ENCODE peak calls at places on chromosome 2, in seven cellular contexts. One of them, this sample, is unnamed.

GRCh38 chr2:144412727-144413126 is 107.2 kb downstream of the ZEB2 start:
- DNase-seq in pancreas: no peak
- DNase-seq in effector memory CD8-positive, alpha-beta T cell: no peak
- DNase-seq in AG08395: no peak
- DNase-seq in NCI-H1048: no peak
- DNase-seq in neural crest cell: no peak
- DNase-seq in A549: no peak
- DNase-seq in this sample: peak

GRCh38 chr2:231648579-231649174 is 56.0 kb downstream of the TEX44 start:
- DNase-seq in NCI-H1048: no peak
- DNase-seq in pancreas: peak
- DNase-seq in effector memory CD8-positive, alpha-beta T cell: peak
- DNase-seq in neural crest cell: peak
- DNase-seq in AG08395: peak
- DNase-seq in A549: peak
- DNase-seq in this sample: no peak

GRCh38 chr2:43478423-43479086 is 117.3 kb downstream of the THADA start:
- DNase-seq in effector memory CD8-positive, alpha-beta T cell: no peak
- DNase-seq in AG08395: no peak
- DNase-seq in neural crest cell: no peak
- DNase-seq in NCI-H1048: no peak
- DNase-seq in pancreas: no peak
- DNase-seq in A549: no peak
- DNase-seq in this sample: no peak

GRCh38 chr2:42770288-42771131 is 6.6 kb upstream of the OXER1 start:
- DNase-seq in NCI-H1048: no peak
- DNase-seq in neural crest cell: peak
- DNase-seq in effector memory CD8-positive, alpha-beta T cell: no peak
- DNase-seq in pancreas: no peak
- DNase-seq in AG08395: peak
- DNase-seq in A549: peak
- DNase-seq in this sample: peak

GRCh38 chr2:141701610-141702009 is 429.2 kb downstream of the LRP1B start:
- DNase-seq in NCI-H1048: no peak
- DNase-seq in pancreas: no peak
- DNase-seq in neural crest cell: no peak
- DNase-seq in AG08395: no peak
- DNase-seq in effector memory CD8-positive, alpha-beta T cell: no peak
- DNase-seq in A549: no peak
- DNase-seq in this sample: no peak

GRCh38 chr2:150473767-150474166 is 13.7 kb downstream of the RND3 start:
- DNase-seq in effector memory CD8-positive, alpha-beta T cell: no peak
- DNase-seq in pancreas: no peak
- DNase-seq in AG08395: no peak
- DNase-seq in A549: no peak
- DNase-seq in NCI-H1048: no peak
- DNase-seq in neural crest cell: no peak
- DNase-seq in this sample: peak

GRCh38 chr2:143778981-143779380 is 649.8 kb downstream of the ARHGAP15 start:
- DNase-seq in AG08395: peak
- DNase-seq in NCI-H1048: no peak
- DNase-seq in A549: no peak
- DNase-seq in neural crest cell: no peak
- DNase-seq in effector memory CD8-positive, alpha-beta T cell: no peak
- DNase-seq in pancreas: no peak
- DNase-seq in this sample: peak

GRCh38 chr2:111710613-111711012 is 173.4 kb downstream of the ANAPC1 start:
- DNase-seq in effector memory CD8-positive, alpha-beta T cell: no peak
- DNase-seq in pancreas: no peak
- DNase-seq in NCI-H1048: no peak
- DNase-seq in neural crest cell: no peak
- DNase-seq in AG08395: no peak
- DNase-seq in A549: no peak
- DNase-seq in this sample: no peak

GRCh38 chr2:88307817-88308216 is 137.7 kb downstream of the THNSL2 start:
- DNase-seq in pancreas: no peak
- DNase-seq in NCI-H1048: no peak
- DNase-seq in AG08395: peak
- DNase-seq in neural crest cell: no peak
- DNase-seq in effector memory CD8-positive, alpha-beta T cell: peak
- DNase-seq in A549: peak
- DNase-seq in this sample: no peak

GRCh38 chr2:203559640-203560039 is 24.5 kb upstream of the RAPH1 start:
- DNase-seq in AG08395: no peak
- DNase-seq in NCI-H1048: no peak
- DNase-seq in pancreas: no peak
- DNase-seq in effector memory CD8-positive, alpha-beta T cell: no peak
- DNase-seq in A549: no peak
- DNase-seq in neural crest cell: no peak
- DNase-seq in this sample: peak

GRCh38 chr2:133109772-133110171 is 439.8 kb upstream of the LYPD1 start:
- DNase-seq in AG08395: peak
- DNase-seq in pancreas: no peak
- DNase-seq in neural crest cell: no peak
- DNase-seq in A549: no peak
- DNase-seq in effector memory CD8-positive, alpha-beta T cell: no peak
- DNase-seq in NCI-H1048: no peak
- DNase-seq in this sample: peak

GRCh38 chr2:206368933-206369569 is 74.3 kb upstream of the ADAM23 start:
- DNase-seq in A549: no peak
- DNase-seq in pancreas: no peak
- DNase-seq in NCI-H1048: no peak
- DNase-seq in AG08395: no peak
- DNase-seq in effector memory CD8-positive, alpha-beta T cell: no peak
- DNase-seq in neural crest cell: no peak
- DNase-seq in this sample: no peak

GRCh38 chr2:25290811-25291510 is 50.8 kb downstream of the DNMT3A start:
- DNase-seq in AG08395: no peak
- DNase-seq in A549: no peak
- DNase-seq in neural crest cell: no peak
- DNase-seq in effector memory CD8-positive, alpha-beta T cell: no peak
- DNase-seq in pancreas: no peak
- DNase-seq in NCI-H1048: no peak
- DNase-seq in this sample: no peak

GRCh38 chr2:28713582-28714292 is 37.9 kb upstream of the PPP1CB start:
- DNase-seq in A549: no peak
- DNase-seq in effector memory CD8-positive, alpha-beta T cell: no peak
- DNase-seq in neural crest cell: no peak
- DNase-seq in pancreas: no peak
- DNase-seq in NCI-H1048: no peak
- DNase-seq in AG08395: peak
- DNase-seq in this sample: peak

GRCh38 chr2:240319221-240319854 is 116.1 kb upstream of the GPC1 start:
- DNase-seq in NCI-H1048: no peak
- DNase-seq in pancreas: no peak
- DNase-seq in A549: no peak
- DNase-seq in AG08395: no peak
- DNase-seq in neural crest cell: no peak
- DNase-seq in effector memory CD8-positive, alpha-beta T cell: no peak
- DNase-seq in this sample: no peak

GRCh38 chr2:133266075-133266925 is 302.0 kb downstream of the NCKAP5 start:
- DNase-seq in effector memory CD8-positive, alpha-beta T cell: no peak
- DNase-seq in NCI-H1048: no peak
- DNase-seq in neural crest cell: peak
- DNase-seq in A549: peak
- DNase-seq in pancreas: peak
- DNase-seq in AG08395: no peak
- DNase-seq in this sample: peak

GRCh38 chr2:6648656-6649247 is 217.0 kb downstream of the CMPK2 start:
- DNase-seq in effector memory CD8-positive, alpha-beta T cell: no peak
- DNase-seq in pancreas: no peak
- DNase-seq in A549: no peak
- DNase-seq in NCI-H1048: no peak
- DNase-seq in AG08395: no peak
- DNase-seq in neural crest cell: no peak
- DNase-seq in this sample: no peak

GRCh38 chr2:232282486-232282885 is 96.1 kb upstream of the ALPP start:
- DNase-seq in NCI-H1048: no peak
- DNase-seq in pancreas: no peak
- DNase-seq in AG08395: no peak
- DNase-seq in neural crest cell: peak
- DNase-seq in effector memory CD8-positive, alpha-beta T cell: no peak
- DNase-seq in A549: no peak
- DNase-seq in this sample: no peak

GRCh38 chr2:25090801-25091200 is 48.9 kb downstream of the EFR3B start:
- DNase-seq in AG08395: no peak
- DNase-seq in A549: no peak
- DNase-seq in effector memory CD8-positive, alpha-beta T cell: no peak
- DNase-seq in pancreas: no peak
- DNase-seq in NCI-H1048: no peak
- DNase-seq in neural crest cell: no peak
- DNase-seq in this sample: no peak

GRCh38 chr2:2234398-2234797 is 96.7 kb downstream of the MYT1L start:
- DNase-seq in NCI-H1048: no peak
- DNase-seq in pancreas: no peak
- DNase-seq in AG08395: no peak
- DNase-seq in neural crest cell: no peak
- DNase-seq in A549: no peak
- DNase-seq in effector memory CD8-positive, alpha-beta T cell: no peak
- DNase-seq in this sample: no peak

GRCh38 chr2:188291617-188292445 is at the start of gene GULP1:
- DNase-seq in AG08395: peak
- DNase-seq in effector memory CD8-positive, alpha-beta T cell: no peak
- DNase-seq in neural crest cell: peak
- DNase-seq in NCI-H1048: peak
- DNase-seq in pancreas: peak
- DNase-seq in A549: peak
- DNase-seq in this sample: peak

GRCh38 chr2:200362202-200362917 is 55.9 kb downstream of the SPATS2L start:
- DNase-seq in effector memory CD8-positive, alpha-beta T cell: no peak
- DNase-seq in AG08395: no peak
- DNase-seq in NCI-H1048: no peak
- DNase-seq in neural crest cell: no peak
- DNase-seq in pancreas: no peak
- DNase-seq in A549: no peak
- DNase-seq in this sample: no peak

GRCh38 chr2:127386246-127386645 is 1.5 kb downstream of the MAP3K2 start:
- DNase-seq in A549: no peak
- DNase-seq in pancreas: no peak
- DNase-seq in NCI-H1048: no peak
- DNase-seq in AG08395: no peak
- DNase-seq in neural crest cell: no peak
- DNase-seq in effector memory CD8-positive, alpha-beta T cell: no peak
- DNase-seq in this sample: no peak

GRCh38 chr2:113126845-113127645 is at the start of gene IL1RN:
- DNase-seq in NCI-H1048: no peak
- DNase-seq in AG08395: no peak
- DNase-seq in effector memory CD8-positive, alpha-beta T cell: no peak
- DNase-seq in A549: no peak
- DNase-seq in neural crest cell: no peak
- DNase-seq in pancreas: no peak
- DNase-seq in this sample: no peak

This sample was measured in foreskin fibroblast.